ENCODE peak calls at places on chromosomes 13 and 19, in six cellular contexts. S is neural crest cell, M is fibroblast of the aortic adventitia, R is suprapubic skin, L is hepatocyte, E is astrocyte of the spinal cord. D is an unnamed sample.

GRCh38 chr13:53622431-53622830 is 593.8 kb downstream of the OLFM4 start:
- DNase-seq in S (no peak), M (no peak), R (no peak), L (no peak), E (peak; percentile 7), D (no peak)

GRCh38 chr19:34556500-34556899 is 74.9 kb downstream of the WTIP start:
- DNase-seq in S (peak; percentile 34), M (peak; percentile 63), R (no peak), L (peak; percentile 23), E (no peak), D (peak; percentile 25)

GRCh38 chr13:49683489-49683888 is 7.8 kb downstream of the EBPL start:
- DNase-seq in S (no peak), M (no peak), R (no peak), L (no peak), E (no peak), D (no peak)

GRCh38 chr19:10763828-10764339 is 46.0 kb downstream of the DNM2 start:
- DNase-seq in S (no peak), M (no peak), R (no peak), L (no peak), E (no peak), D (no peak)

GRCh38 chr19:40604647-40605200 is 3.6 kb downstream of the LTBP4 start:
- DNase-seq in S (no peak), M (no peak), R (no peak), L (peak; percentile 47), E (no peak), D (no peak)

GRCh38 chr19:1360126-1360817 is 23.4 kb upstream of the NDUFS7 start:
- DNase-seq in S (no peak), M (no peak), R (no peak), L (no peak), E (peak; percentile 32), D (no peak)

GRCh38 chr19:37979547-37980082 is 72.6 kb downstream of the SIPA1L3 start:
- DNase-seq in S (no peak), M (no peak), R (no peak), L (peak; percentile 36), E (no peak), D (no peak)

GRCh38 chr19:3752492-3752891 is 9.0 kb downstream of the APBA3 start:
- DNase-seq in S (no peak), M (no peak), R (no peak), L (no peak), E (no peak), D (no peak)

GRCh38 chr19:1000095-1000494 is at the start of gene GRIN3B:
- DNase-seq in S (peak; percentile 54), M (peak; percentile 38), R (no peak), L (peak; percentile 85), E (peak; percentile 35), D (peak; percentile 84)

GRCh38 chr19:1648156-1648925 is 4.1 kb downstream of the TCF3 start:
- DNase-seq in S (no peak), M (no peak), R (no peak), L (no peak), E (no peak), D (no peak)

GRCh38 chr19:34299576-34299975 is 45.2 kb downstream of the GARRE1 start:
- DNase-seq in S (no peak), M (no peak), R (no peak), L (no peak), E (no peak), D (no peak)

GRCh38 chr19:1945899-1946298 is 4.9 kb downstream of the CSNK1G2 start:
- DNase-seq in S (peak; percentile 63), M (no peak), R (no peak), L (peak; percentile 53), E (no peak), D (peak; percentile 69)

GRCh38 chr13:49953560-49953959 is 17.4 kb upstream of the SPRYD7 start:
- DNase-seq in S (no peak), M (no peak), R (no peak), L (no peak), E (no peak), D (no peak)

GRCh38 chr19:44696939-44697669 is 1.8 kb upstream of the CEACAM16 start:
- DNase-seq in S (no peak), M (no peak), R (no peak), L (no peak), E (no peak), D (no peak)

GRCh38 chr19:15294591-15294990 is 37.7 kb downstream of the BRD4 start:
- DNase-seq in S (no peak), M (peak; percentile 57), R (no peak), L (no peak), E (no peak), D (no peak)

GRCh38 chr13:106418556-106418955 is 116.9 kb downstream of the EFNB2 start:
- DNase-seq in S (no peak), M (peak; percentile 68), R (no peak), L (peak; percentile 23), E (peak; percentile 78), D (no peak)

GRCh38 chr19:55300821-55301458 is 17.1 kb downstream of the BRSK1 start:
- DNase-seq in S (no peak), M (no peak), R (no peak), L (no peak), E (no peak), D (no peak)

GRCh38 chr19:47143322-47144073 is 12.9 kb downstream of the SAE1 start:
- DNase-seq in S (no peak), M (no peak), R (no peak), L (no peak), E (no peak), D (no peak)

GRCh38 chr19:16041571-16042386 is 34.5 kb upstream of the TPM4 start:
- DNase-seq in S (peak; percentile 93), M (peak; percentile 80), R (peak; percentile 91), L (peak; percentile 85), E (peak; percentile 62), D (peak; percentile 91)

GRCh38 chr19:55113570-55114039 is 3.8 kb downstream of the PPP1R12C start:
- DNase-seq in S (peak; percentile 65), M (peak; percentile 86), R (peak; percentile 96), L (peak; percentile 95), E (peak; percentile 91), D (peak; percentile 82)

GRCh38 chr13:92640936-92641335 is 585.7 kb upstream of the GPC6 start:
- DNase-seq in S (no peak), M (no peak), R (no peak), L (no peak), E (no peak), D (no peak)

GRCh38 chr19:40198272-40198990 is 7.2 kb downstream of the MAP3K10 start:
- DNase-seq in S (no peak), M (no peak), R (no peak), L (no peak), E (no peak), D (no peak)

GRCh38 chr13:27338816-27339215 is 68.2 kb downstream of the RASL11A start:
- DNase-seq in S (no peak), M (no peak), R (no peak), L (no peak), E (no peak), D (no peak)
- TF ChIP-seq CTCF in S (no peak), M (peak; percentile 43), R (no peak), L (no peak), E (peak; percentile 51), D (no peak)

DNA sequence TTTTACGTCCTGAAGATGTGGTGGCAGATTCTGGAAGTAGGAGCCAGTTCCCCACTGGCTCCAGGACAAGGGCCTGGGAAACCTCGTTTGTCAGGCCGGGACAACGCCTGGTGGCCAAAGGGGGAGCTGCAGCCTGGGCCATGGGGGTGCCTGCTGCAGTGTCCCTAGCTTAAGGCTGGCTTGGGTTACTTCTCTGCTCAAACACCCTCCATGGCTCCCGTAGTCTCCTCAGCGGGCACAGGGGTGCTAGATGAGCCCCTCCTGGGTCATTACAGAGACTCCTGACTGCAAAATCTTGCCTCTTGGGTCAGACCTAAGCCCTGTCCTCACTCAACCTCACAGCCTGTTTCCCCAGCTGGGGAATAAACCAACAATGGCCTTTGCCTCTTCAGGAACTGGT is 14.7 kb downstream of the CILP2 start:
- DNase-seq in S (peak; percentile 63), M (no peak), R (no peak), L (peak; percentile 49), E (no peak), D (peak; percentile 71)
- TF ChIP-seq CTCF in S (peak; percentile 69), M (peak; percentile 81), R (no peak), L (peak; percentile 46), E (peak; percentile 85), D (peak; percentile 65)

GRCh38 chr13:43787998-43788397 is 1.2 kb upstream of the ENOX1 start:
- DNase-seq in S (peak; percentile 40), M (peak; percentile 70), R (no peak), L (no peak), E (peak; percentile 61), D (no peak)

GRCh38 chr13:43786472-43786765 is 353 bp downstream of the ENOX1 start:
- DNase-seq in S (no peak), M (no peak), R (no peak), L (no peak), E (no peak), D (no peak)

GRCh38 chr13:43785681-43786471 is 896 bp downstream of the ENOX1 start:
- DNase-seq in S (peak; percentile 48), M (peak; percentile 78), R (peak; percentile 84), L (peak; percentile 77), E (peak; percentile 68), D (peak; percentile 72)

GRCh38 chr13:43787518-43787891 is 733 bp upstream of the ENOX1 start:
- DNase-seq in S (no peak), M (no peak), R (no peak), L (no peak), E (peak; percentile 9), D (no peak)

GRCh38 chr13:43786766-43787517 is at the start of gene ENOX1:
- DNase-seq in S (peak; percentile 56), M (peak; percentile 84), R (peak; percentile 65), L (peak; percentile 89), E (peak; percentile 79), D (peak; percentile 76)
- TF ChIP-seq CTCF in S (peak; percentile 37), M (peak; percentile 10), R (no peak), L (peak; percentile 28), E (no peak), D (no peak)

GRCh38 chr13:62625214-62625613 is 1209.6 kb upstream of the PCDH20 start:
- DNase-seq in S (no peak), M (no peak), R (no peak), L (no peak), E (no peak), D (no peak)
- TF ChIP-seq CTCF in S (no peak), M (no peak), R (no peak), L (no peak), E (no peak), D (no peak)

DNA sequence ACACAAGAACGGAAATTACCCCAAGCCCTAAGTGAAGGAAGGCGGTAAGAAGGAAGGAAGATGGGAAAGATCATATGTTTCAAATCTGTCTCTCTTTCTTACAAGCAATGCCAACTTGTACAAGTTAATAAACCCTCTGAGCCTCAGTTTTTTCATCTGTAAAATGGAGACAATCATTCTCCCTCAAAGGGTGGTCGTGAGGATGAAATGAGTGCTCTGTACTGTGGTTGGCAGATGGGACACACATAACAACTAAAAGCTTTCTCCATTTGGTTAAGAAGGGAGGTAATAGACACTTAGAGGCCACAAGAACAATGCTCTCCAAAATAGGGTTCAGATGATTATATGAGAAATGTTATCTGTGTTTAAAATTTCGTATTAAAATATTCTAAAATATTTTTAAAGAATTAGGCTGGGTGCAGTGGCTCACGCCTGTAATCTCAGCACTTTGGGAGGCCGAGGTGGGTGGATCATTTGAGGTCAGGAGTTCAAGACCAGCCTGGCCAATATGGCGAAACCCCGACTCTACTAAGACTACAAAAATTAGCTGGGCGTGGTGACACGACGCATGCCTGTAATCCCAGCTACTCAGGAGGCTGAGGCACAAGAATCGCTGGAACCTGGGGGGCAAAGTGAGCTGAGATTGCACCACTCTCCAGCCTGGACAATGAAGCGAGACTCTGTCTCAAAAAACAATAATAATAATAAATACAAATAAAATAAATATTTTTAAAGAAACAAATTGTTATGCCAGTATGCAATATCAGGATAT is 89.7 kb downstream of the STARD13 start:
- DNase-seq in S (no peak), M (no peak), R (no peak), L (no peak), E (no peak), D (no peak)
- TF ChIP-seq CTCF in S (no peak), M (no peak), R (no peak), L (no peak), E (no peak), D (no peak)